ENCODE peak calls at places on chromosome 22, in six cellular contexts. X is GM23338; H is body of pancreas; B is effector memory CD4-positive, alpha-beta T cell; F is gastrocnemius medialis; O is CD8-positive, alpha-beta T cell. R is an unnamed sample. For H3K4me1, the result is how much of the 10 kb centered on the place peaks cover.

GRCh38 chr22:41417622-41418390 is 28.8 kb downstream of the TOB2 start:
- DNase-seq in X (no peak), H (peak), B (no peak), F (peak), O (no peak), R (no peak)

GRCh38 chr22:23070418-23071162 is at the start of gene GNAZ:
- DNase-seq in X (peak), H (peak), B (no peak), F (no peak), O (no peak), R (no peak)

GRCh38 chr22:25637672-25638071 is 73.2 kb downstream of the GRK3 start:
- DNase-seq in X (no peak), H (no peak), B (no peak), F (no peak), O (no peak), R (no peak)

GRCh38 chr22:29842172-29842571 is 4.1 kb upstream of the ASCC2 start:
- DNase-seq in X (no peak), H (no peak), B (no peak), F (no peak), O (no peak), R (no peak)

GRCh38 chr22:23212061-23213030 is 32.0 kb downstream of the BCR start:
- DNase-seq in X (no peak), H (no peak), B (no peak), F (peak), O (no peak), R (no peak)

GRCh38 chr22:49334589-49334873 is 493.1 kb downstream of the BRD1 start:
- DNase-seq in X (no peak), H (no peak), B (no peak), F (no peak), O (no peak), R (no peak)

GRCh38 chr22:35355744-35356420 is 25.0 kb upstream of the HMOX1 start:
- DNase-seq in X (no peak), H (no peak), B (no peak), F (no peak), O (no peak), R (no peak)

GRCh38 chr22:17056807-17057206 is 28.0 kb upstream of the IL17RA start:
- DNase-seq in X (no peak), H (no peak), B (no peak), F (no peak), O (no peak), R (no peak)

GRCh38 chr22:46001046-46001425 is 24.1 kb upstream of the WNT7B start:
- DNase-seq in X (no peak), H (no peak), B (no peak), F (no peak), O (no peak), R (no peak)

GRCh38 chr22:27086728-27087450 is 429.5 kb downstream of the MIAT start:
- DNase-seq in X (peak), H (no peak), B (no peak), F (no peak), O (no peak), R (no peak)

GRCh38 chr22:29259253-29259899 is 8.4 kb downstream of the RHBDD3 start:
- DNase-seq in X (peak), H (no peak), B (no peak), F (no peak), O (no peak), R (no peak)

GRCh38 chr22:17700778-17701177 is 62.2 kb downstream of the BCL2L13 start:
- DNase-seq in X (peak), H (no peak), B (no peak), F (no peak), O (no peak), R (no peak)

GRCh38 chr22:22168190-22168940 is 76.2 kb upstream of the VPREB1 start:
- DNase-seq in X (peak), H (peak), B (no peak), F (no peak), O (no peak), R (peak)

GRCh38 chr22:49959782-49960158 is 802 bp upstream of the PIM3 start:
- DNase-seq in X (peak), H (peak), B (no peak), F (no peak), O (no peak), R (no peak)

GRCh38 chr22:27512283-27512761 is 289.2 kb downstream of the MN1 start:
- DNase-seq in X (no peak), H (peak), B (no peak), F (peak), O (no peak), R (no peak)

GRCh38 chr22:18048041-18048440 is 23.7 kb upstream of the MICAL3 start:
- DNase-seq in X (no peak), H (no peak), B (no peak), F (no peak), O (no peak), R (no peak)

GRCh38 chr22:27804683-27805297 is 3.2 kb upstream of the MN1 start:
- DNase-seq in X (peak), H (peak), B (no peak), F (peak), O (peak), R (no peak)

GRCh38 chr22:20131856-20132685 is 467 bp downstream of the ZDHHC8 start:
- DNase-seq in X (no peak), H (peak), B (no peak), F (no peak), O (no peak), R (peak)

GRCh38 chr22:43182726-43183125 is 4.2 kb downstream of the TTLL12 start:
- DNase-seq in X (no peak), H (no peak), B (no peak), F (no peak), O (no peak), R (no peak)

GRCh38 chr22:25375683-25376082 is 156.2 kb downstream of the CRYBB2 start:
- DNase-seq in X (peak), H (no peak), B (no peak), F (no peak), O (no peak), R (no peak)

GRCh38 chr22:39234157-39234793 is 10.5 kb downstream of the PDGFB start:
- DNase-seq in X (no peak), H (no peak), B (no peak), F (peak), O (no peak), R (no peak)

GRCh38 chr22:39232806-39233735 is 11.7 kb downstream of the PDGFB start:
- DNase-seq in X (no peak), H (peak), B (no peak), F (no peak), O (no peak), R (no peak)

GRCh38 chr22:39233736-39234120 is 11.1 kb downstream of the PDGFB start:
- DNase-seq in X (no peak), H (peak), B (no peak), F (no peak), O (no peak), R (no peak)

GRCh38 chr22:39236321-39237275 is 8.2 kb downstream of the PDGFB start:
- DNase-seq in X (no peak), H (peak), B (peak), F (peak), O (peak), R (peak)

GRCh38 chr22:39234867-39235687 is 9.7 kb downstream of the PDGFB start:
- DNase-seq in X (no peak), H (peak), B (no peak), F (peak), O (no peak), R (no peak)
- H3K4me1 ChIP-seq in X (under half), H (half or more), B (under half), F (half or more), O (half or more), R (half or more)

GRCh38 chr22:31105282-31105929 is 2.0 kb downstream of the SELENOM start:
- DNase-seq in X (no peak), H (no peak), B (no peak), F (no peak), O (no peak), R (no peak)
- H3K4me3 ChIP-seq in X (peak), H (no peak), B (no peak), F (no peak), O (no peak), R (no peak)

DNA sequence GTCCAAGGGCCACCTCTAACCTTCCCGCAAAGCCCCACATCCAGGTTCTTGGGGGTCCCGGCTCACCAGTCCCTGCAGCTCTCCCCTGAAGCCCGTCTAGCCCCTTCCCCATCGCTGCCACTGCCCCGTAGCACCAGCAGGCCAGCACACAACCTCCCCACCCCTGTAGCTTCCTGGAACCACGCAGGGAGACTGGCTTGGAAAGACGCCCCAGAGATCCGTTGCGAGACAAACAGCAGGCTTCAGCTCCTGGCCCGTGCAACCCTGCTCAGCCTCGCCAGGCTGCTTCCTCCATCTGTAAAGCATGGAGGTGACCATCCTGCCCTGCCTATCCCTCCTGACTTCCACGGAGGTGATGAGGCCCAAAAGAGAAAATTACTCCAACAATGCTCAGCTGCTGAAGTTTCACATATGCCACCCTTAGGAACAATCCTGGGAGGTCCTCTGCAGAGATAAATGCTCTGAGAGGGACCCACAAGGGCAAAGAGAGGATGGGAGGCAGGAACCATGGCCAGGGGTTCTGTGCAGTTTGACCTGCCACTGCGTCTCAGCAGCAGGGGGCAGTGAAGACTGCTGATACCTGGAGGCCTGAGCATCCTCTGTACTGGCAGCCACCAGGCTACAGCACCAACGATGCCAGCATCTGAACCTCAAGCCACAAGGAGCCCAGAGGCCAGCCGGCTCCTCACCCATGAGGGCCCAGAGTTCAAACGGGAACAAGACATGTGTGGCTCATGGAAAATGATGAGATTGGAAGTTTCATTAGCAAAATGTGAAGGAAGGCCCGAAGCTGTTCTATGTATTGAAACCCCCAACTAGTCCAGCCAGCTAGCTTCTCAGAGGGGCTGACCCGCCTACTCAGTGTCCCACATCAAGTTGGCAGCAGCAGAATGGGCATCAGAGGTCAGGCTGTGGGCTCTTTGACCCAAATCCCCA is 16.1 kb downstream of the DGCR2 start:
- DNase-seq in X (peak), H (peak), B (peak), F (no peak), O (peak), R (peak)
- H3K4me1 ChIP-seq in X (under half), H (half or more), B (under half), F (half or more), O (half or more), R (half or more)

DNA sequence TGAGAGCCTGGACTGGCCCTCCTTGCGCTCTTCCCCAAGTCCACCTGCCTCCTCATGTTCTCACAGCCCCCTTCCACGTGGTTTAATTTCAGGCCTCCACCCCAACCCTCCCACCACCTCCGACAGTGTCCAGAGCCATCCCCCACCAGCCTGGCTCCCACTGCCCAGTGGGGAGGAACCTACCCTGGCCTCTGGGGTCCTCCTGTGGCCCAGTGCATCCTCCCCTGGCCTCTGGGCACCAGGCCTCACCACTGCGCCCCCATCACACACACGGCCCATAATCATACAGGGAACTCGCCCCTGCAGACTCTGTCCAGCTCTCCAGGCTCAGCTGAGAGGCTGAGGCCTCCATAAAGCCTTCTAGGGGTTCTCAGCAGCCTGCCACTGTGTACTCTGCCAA is 4.2 kb upstream of the TSSK2 start:
- DNase-seq in X (no peak), H (no peak), B (no peak), F (no peak), O (no peak), R (no peak)
- H3K4me3 ChIP-seq in X (no peak), H (no peak), B (no peak), F (no peak), O (no peak), R (no peak)

R was measured in CD4-positive, alpha-beta memory T cell.